ENCODE peak calls at places on chromosomes 11 and 22, in four cellular contexts. One of them, this sample, is unnamed.

GRCh38 chr11:61763930-61764605 is 11.6 kb downstream of the MYRF start:
- DNase-seq in tibial nerve: no peak
- DNase-seq in tibial artery: no peak
- DNase-seq in stomach: no peak
- DNase-seq in this sample: no peak

GRCh38 chr11:72003776-72004171 is 5.1 kb downstream of the IL18BP start:
- DNase-seq in tibial nerve: no peak
- DNase-seq in tibial artery: no peak
- DNase-seq in stomach: no peak
- DNase-seq in this sample: no peak

GRCh38 chr22:49155039-49155808 is 672.4 kb downstream of the BRD1 start:
- DNase-seq in stomach: no peak
- DNase-seq in tibial nerve: no peak
- DNase-seq in tibial artery: no peak
- DNase-seq in this sample: no peak

GRCh38 chr11:70525466-70525865 is 127.1 kb downstream of the CTTN start:
- DNase-seq in stomach: no peak
- DNase-seq in tibial artery: no peak
- DNase-seq in tibial nerve: no peak
- DNase-seq in this sample: peak; percentile 46

GRCh38 chr11:26846222-26846621 is 124.4 kb upstream of the SLC5A12 start:
- DNase-seq in tibial artery: no peak
- DNase-seq in stomach: no peak
- DNase-seq in tibial nerve: no peak
- DNase-seq in this sample: no peak

GRCh38 chr11:22780914-22781593 is 48.5 kb downstream of the SVIP start:
- DNase-seq in stomach: no peak
- DNase-seq in tibial artery: no peak
- DNase-seq in tibial nerve: no peak
- DNase-seq in this sample: no peak

GRCh38 chr11:72100462-72100861 is 2.6 kb downstream of the LAMTOR1 start:
- DNase-seq in tibial artery: no peak
- DNase-seq in stomach: no peak
- DNase-seq in tibial nerve: no peak
- DNase-seq in this sample: no peak

GRCh38 chr22:37569009-37569920 is 9.0 kb downstream of the CDC42EP1 start:
- DNase-seq in stomach: peak; percentile 93
- DNase-seq in tibial artery: no peak
- DNase-seq in tibial nerve: no peak
- DNase-seq in this sample: no peak

GRCh38 chr11:76459299-76459698 is 14.5 kb downstream of the EMSY start:
- DNase-seq in tibial artery: no peak
- DNase-seq in stomach: no peak
- DNase-seq in tibial nerve: no peak
- DNase-seq in this sample: no peak

GRCh38 chr11:120877746-120878365 is 146.0 kb upstream of the TBCEL start:
- DNase-seq in tibial nerve: no peak
- DNase-seq in tibial artery: no peak
- DNase-seq in stomach: no peak
- DNase-seq in this sample: no peak

GRCh38 chr11:89293966-89294679 is 116.4 kb downstream of the TYR start:
- DNase-seq in tibial artery: no peak
- DNase-seq in tibial nerve: no peak
- DNase-seq in stomach: no peak
- DNase-seq in this sample: peak; percentile 24

GRCh38 chr22:17912942-17913704 is 111.2 kb downstream of the MICAL3 start:
- DNase-seq in tibial nerve: no peak
- DNase-seq in tibial artery: no peak
- DNase-seq in stomach: no peak
- DNase-seq in this sample: no peak

DNA sequence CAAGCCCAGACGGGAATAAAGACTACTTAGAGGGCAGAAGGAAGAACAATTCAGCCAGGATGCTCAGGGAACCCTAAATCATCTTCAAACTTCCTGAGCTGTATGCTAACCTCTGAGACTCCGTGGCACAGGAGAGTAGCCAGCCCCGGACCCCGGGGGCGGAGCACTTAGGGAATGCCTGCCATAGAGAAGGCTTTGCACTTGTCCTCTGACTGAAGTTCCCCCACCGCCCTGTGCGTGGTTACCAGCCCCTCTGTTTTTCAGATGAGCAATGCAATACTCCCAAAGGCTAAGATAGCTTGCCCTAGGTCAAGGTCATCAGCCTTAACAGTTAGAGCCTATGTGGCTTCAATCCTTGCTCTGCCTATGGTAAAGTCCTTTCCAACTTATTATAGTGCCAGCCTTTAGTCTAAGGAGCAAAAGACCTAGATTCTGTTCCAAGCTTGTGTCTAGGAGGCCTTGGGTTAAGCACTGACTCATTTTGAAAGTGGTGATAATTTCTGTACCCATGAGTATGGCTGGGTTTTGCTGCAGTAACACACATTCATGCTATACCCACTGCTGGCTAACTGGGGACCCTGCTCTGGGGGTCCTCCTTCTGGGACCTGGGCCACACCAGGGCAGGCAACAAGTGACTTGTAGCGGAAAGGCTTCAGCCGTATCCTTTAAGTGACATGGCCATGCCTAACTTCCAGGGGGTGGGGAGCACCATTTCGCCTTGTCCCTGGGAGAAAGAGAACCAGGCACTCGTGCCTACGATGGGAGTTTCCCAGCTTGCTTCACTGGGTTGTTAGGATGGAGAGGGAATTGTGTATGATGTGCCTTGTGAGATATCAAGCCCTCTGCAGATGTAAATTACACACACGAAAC is 151.1 kb downstream of the CACNA1I start:
- DNase-seq in tibial artery: no peak
- DNase-seq in tibial nerve: no peak
- DNase-seq in stomach: peak; percentile 17
- DNase-seq in this sample: no peak
- H3K27me3 ChIP-seq in tibial artery: no peaks in the 10 kb centered on the region
- H3K27me3 ChIP-seq in tibial nerve: no peaks in the 10 kb centered on the region
- H3K27me3 ChIP-seq in stomach: peaks cover 4% of the 10 kb centered on the region
- H3K27me3 ChIP-seq in this sample: no peaks in the 10 kb centered on the region

GRCh38 chr22:22424956-22425355 is 83.6 kb downstream of the ZNF280B start:
- DNase-seq in tibial artery: no peak
- DNase-seq in tibial nerve: no peak
- DNase-seq in stomach: no peak
- DNase-seq in this sample: no peak

GRCh38 chr22:22424210-22424800 is 84.2 kb downstream of the ZNF280B start:
- DNase-seq in stomach: no peak
- DNase-seq in tibial nerve: no peak
- DNase-seq in tibial artery: no peak
- DNase-seq in this sample: no peak

GRCh38 chr22:22425366-22425765 is 83.2 kb downstream of the ZNF280B start:
- DNase-seq in stomach: no peak
- DNase-seq in tibial artery: no peak
- DNase-seq in tibial nerve: no peak
- DNase-seq in this sample: no peak

GRCh38 chr22:22427542-22428065 is 80.9 kb downstream of the ZNF280B start:
- DNase-seq in tibial nerve: no peak
- DNase-seq in tibial artery: no peak
- DNase-seq in stomach: no peak
- DNase-seq in this sample: no peak

GRCh38 chr22:22425783-22426624 is 82.5 kb downstream of the ZNF280B start:
- DNase-seq in tibial nerve: no peak
- DNase-seq in stomach: no peak
- DNase-seq in tibial artery: no peak
- DNase-seq in this sample: no peak
- H3K27ac ChIP-seq in tibial nerve: no peak overlapping the region
- H3K27ac ChIP-seq in stomach: no peak overlapping the region
- H3K27ac ChIP-seq in tibial artery: no peak overlapping the region
- H3K27ac ChIP-seq in this sample: no peak overlapping the region

GRCh38 chr22:46336119-46337078 is 885 bp downstream of the TRMU start:
- DNase-seq in tibial nerve: no peak
- DNase-seq in stomach: peak; percentile 32
- DNase-seq in tibial artery: no peak
- DNase-seq in this sample: no peak
- H3K27me3 ChIP-seq in tibial nerve: no peaks in the 10 kb centered on the region
- H3K27me3 ChIP-seq in stomach: no peaks in the 10 kb centered on the region
- H3K27me3 ChIP-seq in tibial artery: no peaks in the 10 kb centered on the region
- H3K27me3 ChIP-seq in this sample: no peaks in the 10 kb centered on the region

DNA sequence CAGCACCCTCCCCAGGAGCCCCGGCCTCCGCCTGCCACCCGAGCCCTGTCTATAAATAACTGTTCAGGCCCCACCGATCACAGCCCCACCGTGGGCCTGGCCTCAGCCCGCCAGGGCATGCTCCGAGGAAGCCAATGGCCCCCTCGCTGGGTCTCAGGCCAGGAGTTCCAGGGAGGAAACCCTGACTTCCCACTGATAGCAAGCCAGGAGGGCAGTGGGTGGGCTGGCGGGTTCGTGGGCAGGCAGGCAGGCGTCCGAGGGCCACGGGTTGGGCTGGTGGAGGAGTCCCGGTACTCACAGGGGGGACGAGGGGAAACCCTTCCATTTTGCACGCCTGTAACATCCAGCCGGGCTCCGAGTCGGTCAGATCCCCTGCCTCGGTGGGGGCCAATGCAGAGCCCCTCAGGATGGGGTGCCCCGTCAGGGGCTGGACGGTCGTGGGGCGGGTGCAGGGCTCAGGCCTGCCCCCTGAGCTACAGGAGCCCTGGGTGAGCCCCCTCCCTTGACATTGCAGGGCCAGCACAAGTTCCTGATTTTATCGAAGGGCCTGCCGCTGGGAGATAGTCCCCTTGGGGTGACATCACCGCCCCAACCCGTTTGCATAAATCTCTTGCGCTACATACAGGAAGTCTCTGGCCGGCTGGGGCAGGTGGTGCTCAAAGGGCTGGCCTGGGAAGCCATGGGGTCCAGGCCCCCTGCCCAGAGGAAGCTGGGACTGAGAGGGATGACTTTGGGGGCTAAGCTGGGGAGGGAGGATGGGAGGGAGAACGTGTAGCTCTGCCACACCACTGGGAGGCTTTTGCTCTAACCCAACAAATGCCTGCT is at the start of gene SPI1:
- DNase-seq in tibial nerve: peak; percentile 39
- DNase-seq in tibial artery: peak; percentile 69
- DNase-seq in stomach: peak; percentile 60
- DNase-seq in this sample: peak; percentile 90
- H3K27ac ChIP-seq in tibial nerve: peak within 1 kb of the TSS; percentile 85
- H3K27ac ChIP-seq in tibial artery: no peak within 1 kb of the TSS
- H3K27ac ChIP-seq in stomach: peak within 1 kb of the TSS; percentile 19
- H3K27ac ChIP-seq in this sample: peak within 1 kb of the TSS; percentile 65

GRCh38 chr22:46076651-46077339 is 73.5 kb upstream of the PPARA start:
- DNase-seq in tibial artery: peak; percentile 46
- DNase-seq in stomach: peak; percentile 59
- DNase-seq in tibial nerve: no peak
- DNase-seq in this sample: peak; percentile 46

GRCh38 chr22:46075764-46076531 is 74.4 kb upstream of the PPARA start:
- DNase-seq in stomach: peak; percentile 24
- DNase-seq in tibial nerve: no peak
- DNase-seq in tibial artery: peak; percentile 21
- DNase-seq in this sample: peak; percentile 27

GRCh38 chr22:46072981-46073682 is 77.2 kb upstream of the PPARA start:
- DNase-seq in tibial nerve: no peak
- DNase-seq in tibial artery: peak; percentile 20
- DNase-seq in stomach: peak; percentile 22
- DNase-seq in this sample: peak; percentile 27

GRCh38 chr22:46073683-46074504 is 76.4 kb upstream of the PPARA start:
- DNase-seq in tibial nerve: no peak
- DNase-seq in stomach: peak; percentile 43
- DNase-seq in tibial artery: peak; percentile 41
- DNase-seq in this sample: peak; percentile 32

DNA sequence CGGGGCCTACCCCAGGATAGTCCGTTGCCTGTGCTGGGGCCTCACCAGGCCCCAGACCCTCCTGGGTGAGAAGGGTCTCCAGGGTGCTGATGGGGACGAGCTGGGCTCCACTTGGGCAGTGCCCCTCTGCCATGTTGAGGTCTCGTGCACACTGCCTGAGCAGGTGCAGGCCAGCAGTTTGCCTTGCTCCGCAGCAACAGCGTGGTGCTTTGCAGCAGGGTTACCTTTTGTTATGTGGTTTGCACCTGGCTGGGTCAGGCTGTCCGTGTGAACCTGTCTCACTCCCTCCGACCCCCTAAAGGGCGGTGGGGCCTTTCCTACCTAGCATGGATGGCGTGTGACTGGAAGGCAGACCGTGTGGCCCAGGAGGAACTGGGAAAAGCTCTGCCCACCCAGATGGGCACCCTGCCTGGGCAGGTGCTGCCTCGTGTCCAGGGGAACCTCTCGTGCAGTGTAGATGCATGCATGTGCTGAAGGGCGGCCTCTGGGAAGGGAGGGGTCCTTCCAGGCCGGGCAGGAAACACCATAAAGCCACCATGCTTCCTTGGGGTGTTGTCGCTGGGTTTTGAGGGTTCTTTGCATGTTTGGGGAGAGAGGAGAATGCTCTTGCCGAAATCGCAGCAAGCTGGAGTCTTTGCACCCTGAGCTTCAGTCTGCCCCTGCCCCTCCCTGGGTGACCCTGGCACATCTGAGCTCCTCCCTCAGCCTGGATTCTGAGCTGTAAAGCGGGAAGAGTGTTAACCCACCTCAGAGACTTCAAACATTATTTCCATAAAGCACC is 75.4 kb upstream of the PPARA start:
- DNase-seq in tibial artery: peak; percentile 24
- DNase-seq in stomach: peak; percentile 33
- DNase-seq in tibial nerve: no peak
- DNase-seq in this sample: peak; percentile 65
- H3K27me3 ChIP-seq in tibial artery: no peaks in the 10 kb centered on the region
- H3K27me3 ChIP-seq in stomach: no peaks in the 10 kb centered on the region
- H3K27me3 ChIP-seq in tibial nerve: no peaks in the 10 kb centered on the region
- H3K27me3 ChIP-seq in this sample: no peaks in the 10 kb centered on the region

GRCh38 chr22:28015056-28015445 is 96.0 kb upstream of the PITPNB start:
- DNase-seq in tibial nerve: no peak
- DNase-seq in tibial artery: no peak
- DNase-seq in stomach: no peak
- DNase-seq in this sample: peak; percentile 25
- H3K27ac ChIP-seq in tibial nerve: no peak overlapping the region
- H3K27ac ChIP-seq in tibial artery: no peak overlapping the region
- H3K27ac ChIP-seq in stomach: no peak overlapping the region
- H3K27ac ChIP-seq in this sample: no peak overlapping the region

GRCh38 chr11:117669062-117669461 is 128.0 kb downstream of the DSCAML1 start:
- DNase-seq in tibial nerve: no peak
- DNase-seq in tibial artery: no peak
- DNase-seq in stomach: no peak
- DNase-seq in this sample: no peak
- H3K27me3 ChIP-seq in tibial nerve: no peaks in the 10 kb centered on the region
- H3K27me3 ChIP-seq in tibial artery: no peaks in the 10 kb centered on the region
- H3K27me3 ChIP-seq in stomach: no peaks in the 10 kb centered on the region
- H3K27me3 ChIP-seq in this sample: no peaks in the 10 kb centered on the region